ENCODE peak calls at places on chromosomes 12 and 14, in eight cellular contexts. I, U, L, G, Y, H, A and Z are unnamed samples.

GRCh38 chr14:74579447-74580274 is 32.4 kb downstream of the LTBP2 start:
- DNase-seq in I (no peak), U (peak; percentile 94), L (no peak), G (peak; percentile 79), Y (no peak), H (no peak), A (no peak), Z (no peak)

GRCh38 chr14:37124617-37125016 is 47.8 kb downstream of the SLC25A21 start:
- DNase-seq in I (no peak), U (no peak), L (no peak), G (peak; percentile 4), Y (no peak), H (peak; percentile 31), A (no peak), Z (no peak)

GRCh38 chr14:73283592-73284379 is 46.5 kb downstream of the PAPLN start:
- DNase-seq in I (no peak), U (peak; percentile 57), L (peak; percentile 61), G (no peak), Y (no peak), H (peak; percentile 76), A (no peak), Z (no peak)

GRCh38 chr14:69543341-69544249 is 31.1 kb downstream of the CCDC177 start:
- DNase-seq in I (peak; percentile 89), U (peak; percentile 96), L (no peak), G (peak; percentile 90), Y (no peak), H (peak; percentile 61), A (no peak), Z (no peak)

GRCh38 chr12:111705672-111706071 is 19.8 kb downstream of the ACAD10 start:
- DNase-seq in I (no peak), U (no peak), L (no peak), G (no peak), Y (no peak), H (no peak), A (no peak), Z (no peak)

GRCh38 chr12:97075583-97076268 is 168.7 kb downstream of the NEDD1 start:
- DNase-seq in I (peak; percentile 37), U (peak; percentile 9), L (no peak), G (peak; percentile 1), Y (no peak), H (peak; percentile 28), A (no peak), Z (no peak)

GRCh38 chr12:94618995-94619695 is 31.2 kb downstream of the TMCC3 start:
- DNase-seq in I (no peak), U (peak; percentile 75), L (no peak), G (peak; percentile 89), Y (no peak), H (no peak), A (no peak), Z (no peak)

GRCh38 chr12:103442187-103442564 is 53.6 kb downstream of the C12orf42 start:
- DNase-seq in I (no peak), U (no peak), L (no peak), G (no peak), Y (no peak), H (no peak), A (no peak), Z (no peak)

GRCh38 chr14:36657409-36658090 is 4.1 kb upstream of the PAX9 start:
- DNase-seq in I (peak; percentile 70), U (no peak), L (no peak), G (no peak), Y (no peak), H (peak; percentile 72), A (no peak), Z (no peak)

GRCh38 chr14:34234258-34234657 is 227.8 kb downstream of the SPTSSA start:
- DNase-seq in I (no peak), U (no peak), L (no peak), G (no peak), Y (no peak), H (no peak), A (no peak), Z (no peak)

GRCh38 chr14:101636081-101636560 is 74.8 kb downstream of the DIO3 start:
- DNase-seq in I (no peak), U (no peak), L (no peak), G (no peak), Y (no peak), H (no peak), A (no peak), Z (no peak)

GRCh38 chr14:101111620-101112290 is 208.2 kb upstream of the RTL1 start:
- DNase-seq in I (no peak), U (no peak), L (no peak), G (no peak), Y (no peak), H (no peak), A (no peak), Z (no peak)

GRCh38 chr12:39441963-39442894 is 691 bp downstream of the KIF21A start:
- DNase-seq in I (peak; percentile 6), U (peak; percentile 23), L (no peak), G (peak; percentile 40), Y (peak; percentile 13), H (peak; percentile 63), A (peak; percentile 63), Z (peak; percentile 78)

GRCh38 chr12:49925433-49926194 is 21.9 kb upstream of the FAIM2 start:
- DNase-seq in I (no peak), U (no peak), L (no peak), G (no peak), Y (no peak), H (no peak), A (no peak), Z (no peak)

GRCh38 chr14:102993523-102993922 is 63.8 kb downstream of the CDC42BPB start:
- DNase-seq in I (no peak), U (peak; percentile 55), L (no peak), G (peak; percentile 71), Y (no peak), H (no peak), A (no peak), Z (no peak)

GRCh38 chr12:50505945-50506344 is 1.2 kb downstream of the DIP2B start:
- DNase-seq in I (no peak), U (peak; percentile 35), L (no peak), G (peak; percentile 15), Y (no peak), H (peak; percentile 16), A (peak; percentile 29), Z (peak; percentile 39)